ENCODE peak calls at places on chromosomes 11 and 22, in seven cellular contexts. Q is fibroblast of lung, J is cardiac muscle cell, M is NB4, Z is body of pancreas, D is astrocyte of the spinal cord, X is fibroblast of mammary gland. K is an unnamed sample.

GRCh38 chr11:46119352-46120216 is 1.7 kb downstream of the PHF21A start:
- DNase-seq in X (peak), Z (peak), Q (peak), M (peak), J (peak), D (peak), K (no peak)

GRCh38 chr11:96306933-96307747 is 35.9 kb downstream of the MAML2 start:
- DNase-seq in Z (peak), D (peak), J (peak), M (peak), Q (peak), X (peak), K (peak)

GRCh38 chr22:36352775-36353507 is 34.8 kb downstream of the MYH9 start:
- DNase-seq in X (peak), M (no peak), J (peak), Z (peak), D (peak), Q (peak), K (no peak)

GRCh38 chr11:33668468-33668825 is 32.2 kb downstream of the C11orf91 start:
- DNase-seq in M (no peak), J (no peak), X (no peak), D (peak), Q (peak), Z (no peak), K (no peak)

GRCh38 chr11:17489729-17490128 is 13.1 kb upstream of the ABCC8 start:
- DNase-seq in Q (no peak), X (no peak), D (no peak), M (no peak), Z (no peak), J (no peak), K (no peak)

GRCh38 chr11:69286358-69287327 is 7.3 kb upstream of the MYEOV start:
- DNase-seq in X (no peak), D (no peak), Q (no peak), Z (peak), M (no peak), J (no peak), K (peak)

GRCh38 chr22:28768701-28769393 is 3.6 kb upstream of the CCDC117 start:
- DNase-seq in X (no peak), M (no peak), D (no peak), Q (no peak), J (no peak), Z (no peak), K (no peak)

GRCh38 chr11:121191787-121192186 is 90.7 kb downstream of the TECTA start:
- DNase-seq in M (no peak), J (no peak), D (no peak), Q (no peak), X (no peak), Z (no peak), K (no peak)

GRCh38 chr22:43928418-43929307 is 5.1 kb downstream of the PNPLA3 start:
- DNase-seq in M (peak), Z (no peak), Q (no peak), J (no peak), X (no peak), D (no peak), K (no peak)

GRCh38 chr22:44823396-44823795 is 71.0 kb downstream of the ARHGAP8 start:
- DNase-seq in D (no peak), J (no peak), Z (no peak), M (no peak), X (no peak), Q (no peak), K (no peak)

GRCh38 chr11:36109499-36109849 is 165.6 kb downstream of the LDLRAD3 start:
- DNase-seq in M (no peak), D (no peak), X (no peak), J (no peak), Z (no peak), Q (no peak), K (no peak)

GRCh38 chr11:117146521-117146920 is 2.4 kb downstream of the PAFAH1B2 start:
- DNase-seq in D (peak), X (peak), M (peak), Z (no peak), Q (peak), J (peak), K (no peak)

GRCh38 chr22:18066181-18066859 is 11.5 kb upstream of the PEX26 start:
- DNase-seq in Q (no peak), M (peak), Z (no peak), D (no peak), J (no peak), X (no peak), K (no peak)

GRCh38 chr11:5992604-5993251 is 5.9 kb upstream of the OR52L1 start:
- DNase-seq in D (no peak), Z (no peak), M (peak), Q (peak), X (peak), J (peak), K (no peak)

GRCh38 chr11:27012254-27012921 is 18.5 kb downstream of the FIBIN start:
- DNase-seq in Z (no peak), J (peak), X (peak), M (peak), D (peak), Q (peak), K (peak)

GRCh38 chr11:125062931-125063428 is at the start of gene SLC37A2:
- DNase-seq in D (peak), J (peak), X (peak), Q (peak), M (peak), Z (peak), K (peak)

GRCh38 chr11:46321757-46322156 is 25.5 kb upstream of the DGKZ start:
- DNase-seq in J (peak), Q (no peak), M (peak), D (no peak), Z (no peak), X (peak), K (no peak)

GRCh38 chr22:27022256-27022655 is 364.9 kb downstream of the MIAT start:
- DNase-seq in J (no peak), Z (no peak), Q (peak), M (no peak), X (no peak), D (no peak), K (no peak)

GRCh38 chr11:132626446-132626845 is 905.9 kb downstream of the OPCML start:
- DNase-seq in J (no peak), D (no peak), Z (no peak), Q (no peak), X (no peak), M (no peak), K (peak)

GRCh38 chr11:132627981-132628380 is 904.3 kb downstream of the OPCML start:
- DNase-seq in D (no peak), J (no peak), Z (no peak), M (no peak), X (no peak), Q (no peak), K (no peak)

GRCh38 chr11:132621976-132622375 is 910.3 kb downstream of the OPCML start:
- DNase-seq in M (no peak), Q (peak), X (no peak), J (no peak), D (peak), Z (no peak), K (no peak)

GRCh38 chr11:132620423-132620822 is 911.9 kb downstream of the OPCML start:
- DNase-seq in Q (no peak), J (no peak), X (no peak), D (no peak), Z (no peak), M (no peak), K (no peak)

GRCh38 chr11:132623496-132623895 is 908.8 kb downstream of the OPCML start:
- DNase-seq in D (no peak), Q (no peak), J (no peak), Z (no peak), X (no peak), M (no peak), K (no peak)
- H3K4me3 ChIP-seq in D (no peak), Q (no peak), J (no peak), Z (no peak), X (no peak), M (no peak), K (no peak)

DNA sequence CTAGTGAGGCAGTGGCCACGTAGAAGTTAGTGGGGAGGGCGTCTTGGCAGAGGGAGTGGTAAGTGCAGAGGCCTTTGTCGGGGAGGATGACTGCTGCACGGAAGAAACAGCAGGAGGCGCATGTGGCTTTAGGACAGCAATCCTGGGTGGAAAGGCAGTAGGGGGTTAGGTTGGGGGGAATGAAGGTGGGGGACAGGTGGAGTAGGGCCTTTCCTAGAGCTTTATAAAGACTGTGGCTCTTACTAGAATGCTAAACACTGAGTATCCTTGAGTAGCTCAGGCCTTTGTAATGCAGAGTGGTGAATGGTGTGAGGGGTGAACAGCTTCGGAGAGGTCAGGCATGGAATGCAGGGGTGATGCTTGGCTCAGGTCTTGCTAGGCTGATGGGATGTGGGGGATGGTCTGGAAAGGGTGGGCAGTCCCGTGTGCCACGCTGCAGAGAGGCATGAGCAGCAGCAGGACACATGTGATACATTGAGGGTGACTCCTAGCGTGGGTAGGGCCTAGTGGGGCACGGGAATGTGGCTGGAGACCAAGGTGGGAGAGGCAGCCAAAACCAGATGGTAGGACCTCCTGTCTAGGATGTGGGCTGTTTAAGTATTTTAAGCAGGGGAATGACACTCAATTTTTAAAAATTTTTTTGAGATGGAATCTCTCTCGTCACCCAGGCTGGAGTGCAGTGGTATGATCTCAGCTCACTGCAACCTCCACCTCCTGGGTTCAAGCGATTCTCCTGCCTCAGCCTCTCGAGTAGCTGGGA is 19.2 kb downstream of the AP2A2 start:
- DNase-seq in Z (no peak), D (peak), M (no peak), X (peak), J (peak), Q (peak), K (no peak)
- TF ChIP-seq CTCF in Z (no peak), D (peak), M (no peak), X (peak), J (peak), Q (peak), K (peak)

GRCh38 chr11:1838426-1839131 is at the start of gene TNNI2:
- DNase-seq in Q (no peak), Z (no peak), X (no peak), M (no peak), J (no peak), D (no peak), K (no peak)

GRCh38 chr11:1838077-1838425 is 730 bp upstream of the TNNI2 start:
- DNase-seq in J (no peak), M (no peak), X (no peak), Z (no peak), Q (no peak), D (no peak), K (no peak)

GRCh38 chr11:1835671-1836010 is 851 bp downstream of the SYT8 start:
- DNase-seq in J (no peak), D (no peak), Z (no peak), Q (no peak), M (no peak), X (no peak), K (no peak)

GRCh38 chr11:1836011-1836945 is 1.5 kb downstream of the SYT8 start:
- DNase-seq in J (no peak), X (no peak), D (no peak), M (no peak), Z (peak), Q (no peak), K (no peak)

GRCh38 chr11:1837171-1838076 is 1.4 kb upstream of the TNNI2 start:
- DNase-seq in J (peak), Z (peak), D (peak), X (peak), Q (peak), M (peak), K (no peak)
- H3K4me3 ChIP-seq in J (no peak), Z (no peak), D (no peak), X (no peak), Q (no peak), M (no peak), K (no peak)

GRCh38 chr11:63768232-63769043 is at the start of gene ZFTA:
- DNase-seq in J (peak), Z (peak), X (peak), M (peak), D (peak), Q (peak), K (no peak)
- TF ChIP-seq CTCF in J (peak), Z (no peak), X (no peak), M (peak), D (peak), Q (peak), K (peak)

DNA sequence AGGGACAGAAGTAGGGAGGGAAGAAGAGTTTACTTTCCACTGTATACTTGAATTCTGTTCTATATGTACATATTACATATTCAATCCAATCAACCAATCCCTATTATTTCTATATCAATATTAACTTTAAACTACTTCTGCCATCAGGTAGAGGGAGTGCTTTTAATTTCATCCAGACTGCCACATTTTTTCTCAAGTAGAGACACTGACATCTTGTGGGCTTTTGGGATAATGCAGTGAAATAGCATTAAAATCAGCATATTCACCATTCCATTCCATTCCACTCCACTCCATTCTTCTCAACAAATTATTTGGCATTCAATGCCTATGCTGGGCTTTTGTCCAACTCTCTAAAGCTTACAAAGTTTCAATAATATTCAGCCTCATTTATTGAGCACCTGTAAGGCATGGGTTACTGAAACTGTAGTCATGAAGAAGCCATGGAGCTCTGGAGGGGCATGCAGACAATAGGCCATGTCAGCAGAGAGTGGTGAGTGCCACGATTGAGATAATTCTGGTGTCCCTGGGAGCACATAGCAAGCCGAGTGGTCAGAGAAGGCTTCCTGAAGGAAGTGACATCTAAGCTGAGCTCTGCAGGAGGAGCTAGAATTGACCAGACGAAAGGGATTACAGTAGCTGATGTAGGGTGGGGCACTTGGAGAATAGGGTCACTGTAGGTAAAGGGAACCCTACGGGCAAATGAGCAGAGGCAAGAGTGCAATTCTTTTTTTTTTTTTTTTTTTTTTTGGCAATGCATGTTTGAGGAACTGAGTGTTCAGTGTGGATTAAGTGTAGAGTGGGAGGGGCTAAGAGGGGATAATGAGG is 12.8 kb upstream of the CLPB start:
- DNase-seq in D (peak), Z (no peak), X (peak), J (peak), Q (peak), M (peak), K (no peak)
- H3K4me3 ChIP-seq in D (no peak), Z (no peak), X (no peak), J (no peak), Q (no peak), M (no peak), K (no peak)

GRCh38 chr11:77198440-77198849 is 70.4 kb downstream of the MYO7A start:
- DNase-seq in J (peak), D (no peak), Q (no peak), M (peak), X (peak), Z (peak), K (no peak)
- TF ChIP-seq CTCF in J (peak), D (peak), Q (peak), M (peak), X (peak), Z (no peak), K (peak)

GRCh38 chr11:62120001-62120400 is 3.8 kb upstream of the INCENP start:
- DNase-seq in Q (no peak), D (no peak), J (no peak), X (no peak), Z (no peak), M (no peak), K (no peak)

GRCh38 chr11:62120466-62120865 is 3.3 kb upstream of the INCENP start:
- DNase-seq in J (no peak), Q (no peak), M (no peak), X (no peak), Z (no peak), D (no peak), K (no peak)

GRCh38 chr11:62122076-62122475 is 1.7 kb upstream of the INCENP start:
- DNase-seq in M (peak), Q (no peak), D (no peak), Z (no peak), X (no peak), J (no peak), K (no peak)

GRCh38 chr11:62119569-62119968 is 4.2 kb upstream of the INCENP start:
- DNase-seq in Q (no peak), Z (no peak), J (no peak), D (no peak), M (no peak), X (no peak), K (no peak)

DNA sequence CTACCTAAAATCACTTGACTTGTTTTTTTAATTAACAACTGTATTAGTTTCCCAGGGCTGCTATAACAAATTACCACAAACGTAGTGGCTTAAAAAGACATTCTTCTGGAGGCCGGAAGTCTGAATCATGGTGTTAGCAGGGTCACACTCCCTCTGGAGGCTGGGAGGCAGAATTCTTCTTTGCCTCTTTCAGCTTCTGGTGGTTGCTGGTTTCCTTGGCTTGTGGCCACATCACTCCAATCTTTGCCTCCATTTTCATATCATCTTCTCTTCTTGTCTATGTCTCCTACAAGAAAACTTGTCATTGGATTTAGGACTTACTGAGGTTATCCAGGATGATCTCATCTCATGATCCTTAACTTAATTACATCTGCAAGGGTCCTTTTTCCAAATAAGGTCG is 7.4 kb upstream of the INCENP start:
- DNase-seq in D (no peak), X (peak), M (no peak), J (no peak), Q (no peak), Z (no peak), K (no peak)
- H3K4me3 ChIP-seq in D (no peak), X (no peak), M (no peak), J (no peak), Q (no peak), Z (no peak), K (no peak)

GRCh38 chr11:32315121-32315520 is 120.2 kb downstream of the WT1 start:
- DNase-seq in D (no peak), X (no peak), Z (no peak), J (no peak), M (no peak), Q (no peak), K (no peak)

GRCh38 chr11:32311351-32312077 is 123.8 kb downstream of the WT1 start:
- DNase-seq in Z (no peak), M (no peak), X (no peak), D (no peak), Q (no peak), J (no peak), K (no peak)

GRCh38 chr11:32310218-32310601 is 125.1 kb downstream of the WT1 start:
- DNase-seq in X (no peak), J (peak), D (no peak), M (no peak), Z (no peak), Q (peak), K (no peak)

GRCh38 chr11:32312206-32312817 is 123.0 kb downstream of the WT1 start:
- DNase-seq in J (peak), M (no peak), Q (peak), X (peak), Z (no peak), D (no peak), K (no peak)

DNA sequence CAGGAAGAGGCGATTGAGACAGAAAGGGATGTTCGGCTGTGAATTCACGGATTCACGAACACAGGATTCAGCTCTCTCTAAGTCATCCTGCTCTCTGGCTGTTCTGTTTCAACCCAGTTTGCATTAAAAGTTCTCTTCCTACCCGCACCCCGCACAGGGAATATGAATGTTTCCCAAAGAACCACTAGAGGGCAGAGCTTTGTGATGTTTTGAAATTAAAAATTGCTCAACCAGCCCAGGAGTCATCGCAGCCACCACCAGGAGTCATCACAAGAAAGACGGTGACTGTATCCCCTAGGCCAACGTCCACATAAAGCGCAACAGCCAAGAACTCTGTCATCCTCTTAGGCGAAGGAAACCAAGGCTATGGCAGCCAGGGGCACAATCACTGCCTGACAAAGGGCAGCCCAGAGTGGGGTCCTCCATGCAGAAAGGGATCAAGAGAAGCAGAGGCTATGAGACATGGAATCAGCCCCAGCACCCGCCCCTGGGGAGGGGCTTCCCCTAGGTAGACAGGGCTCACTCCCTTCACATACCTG is 122.4 kb downstream of the WT1 start:
- DNase-seq in M (peak), Q (peak), D (peak), J (peak), Z (peak), X (peak), K (no peak)
- TF ChIP-seq CTCF in M (peak), Q (peak), D (peak), J (peak), Z (peak), X (peak), K (peak)

K was measured in retinal pigment epithelial cell.